ENCODE peak calls at places on chromosomes 16 and 17, in eight cellular contexts. G is NCI-H510A treated with DMSO at 0.1 percent for 48 hours; E is anterior cingulate cortex; H is stimulated activated CD8-positive, alpha-beta memory T cell treated with anti-CD3 and anti-CD28 coated beads, Interleukin-15, amount 100 ng/mL, for 4 hours; P is RPMI8226; I is stimulated activated CD4-positive, alpha-beta T cell treated with anti-CD3 and anti-CD28 coated beads, Interleukin-4, amount 100 ng/mL, for 1 hour; M is left ventricle myocardium inferior; W is astrocyte of the cerebellum. S is an unnamed sample.

GRCh38 chr17:28357901-28358197 is 522 bp upstream of the POLDIP2 start:
- DNase-seq in G (no peak), E (no peak), H (no peak), P (no peak), I (no peak), M (no peak), W (no peak), S (no peak)

GRCh38 chr17:82444941-82445521 is 5.5 kb downstream of the CYBC1 start:
- DNase-seq in G (no peak), E (no peak), H (no peak), P (no peak), I (no peak), M (no peak), W (peak; percentile 16), S (no peak)

GRCh38 chr16:56298948-56299602 is 107.8 kb downstream of the GNAO1 start:
- DNase-seq in G (no peak), E (peak; percentile 92), H (no peak), P (no peak), I (no peak), M (peak; percentile 28), W (no peak), S (no peak)

GRCh38 chr17:28900986-28901726 is 1.7 kb downstream of the DHRS13 start:
- DNase-seq in G (no peak), E (no peak), H (no peak), P (no peak), I (no peak), M (no peak), W (no peak), S (no peak)

GRCh38 chr17:79760197-79760906 is 17.6 kb upstream of the CBX2 start:
- DNase-seq in G (no peak), E (no peak), H (no peak), P (peak; percentile 93), I (no peak), M (no peak), W (no peak), S (no peak)

GRCh38 chr16:77739493-77739892 is 17.2 kb downstream of the NUDT7 start:
- DNase-seq in G (no peak), E (no peak), H (no peak), P (no peak), I (no peak), M (no peak), W (no peak), S (no peak)

GRCh38 chr17:8151120-8151640 is 1.0 kb downstream of the PER1 start:
- DNase-seq in G (peak; percentile 69), E (peak; percentile 90), H (peak; percentile 83), P (peak; percentile 88), I (peak; percentile 87), M (peak; percentile 93), W (peak; percentile 79), S (peak; percentile 87)

GRCh38 chr16:53509906-53510703 is 7.1 kb upstream of the AKTIP start:
- DNase-seq in G (peak; percentile 84), E (peak; percentile 29), H (no peak), P (peak; percentile 58), I (peak; percentile 36), M (peak; percentile 68), W (peak; percentile 50), S (peak; percentile 58)

GRCh38 chr16:14300631-14301149 is 229.6 kb downstream of the MRTFB start:
- DNase-seq in G (peak; percentile 21), E (peak; percentile 51), H (no peak), P (peak; percentile 90), I (peak; percentile 16), M (peak; percentile 63), W (peak; percentile 74), S (peak; percentile 62)

GRCh38 chr17:58328195-58329034 is at the start of gene TSPOAP1:
- DNase-seq in G (no peak), E (peak; percentile 50), H (peak; percentile 76), P (peak; percentile 78), I (peak; percentile 82), M (peak; percentile 19), W (no peak), S (no peak)

GRCh38 chr17:2051388-2052237 is 3.3 kb upstream of the HIC1 start:
- DNase-seq in G (no peak), E (no peak), H (no peak), P (no peak), I (no peak), M (no peak), W (no peak), S (no peak)

GRCh38 chr17:77409282-77410161 is 268.8 kb downstream of the SEC14L1 start:
- DNase-seq in G (no peak), E (peak; percentile 36), H (no peak), P (no peak), I (no peak), M (peak; percentile 79), W (no peak), S (peak; percentile 66)

GRCh38 chr17:61412860-61413653 is 13.4 kb downstream of the TBX2 start:
- DNase-seq in G (peak; percentile 73), E (no peak), H (no peak), P (no peak), I (no peak), M (no peak), W (no peak), S (peak; percentile 16)

GRCh38 chr17:39461113-39461910 is at the start of gene CDK12:
- DNase-seq in G (peak; percentile 98), E (peak; percentile 95), H (peak; percentile 92), P (peak; percentile 99), I (peak; percentile 89), M (peak; percentile 92), W (peak; percentile 98), S (peak; percentile 98)

GRCh38 chr17:71338396-71338795 is 782.4 kb upstream of the SOX9 start:
- DNase-seq in G (no peak), E (no peak), H (no peak), P (peak; percentile 19), I (no peak), M (no peak), W (peak; percentile 9), S (peak; percentile 30)

GRCh38 chr16:51701025-51701424 is 550.0 kb upstream of the SALL1 start:
- DNase-seq in G (no peak), E (no peak), H (no peak), P (no peak), I (no peak), M (no peak), W (no peak), S (no peak)

GRCh38 chr17:46020023-46020735 is 21.1 kb downstream of the STH start:
- DNase-seq in G (no peak), E (no peak), H (peak; percentile 23), P (no peak), I (peak; percentile 41), M (no peak), W (no peak), S (no peak)

GRCh38 chr16:57757326-57757786 is 21.8 kb downstream of the KATNB1 start:
- DNase-seq in G (peak; percentile 69), E (peak; percentile 72), H (peak; percentile 71), P (peak; percentile 90), I (peak; percentile 90), M (peak; percentile 88), W (no peak), S (peak; percentile 94)

GRCh38 chr16:83215417-83216001 is 588.7 kb downstream of the CDH13 start:
- DNase-seq in G (no peak), E (no peak), H (peak; percentile 10), P (peak; percentile 51), I (peak; percentile 38), M (no peak), W (peak; percentile 9), S (peak; percentile 62)

GRCh38 chr16:14302399-14303181 is 231.5 kb downstream of the MRTFB start:
- DNase-seq in G (no peak), E (peak; percentile 37), H (no peak), P (peak; percentile 50), I (peak; percentile 27), M (no peak), W (no peak), S (no peak)

GRCh38 chr16:74448990-74449389 is 27.7 kb upstream of the CLEC18B start:
- DNase-seq in G (no peak), E (no peak), H (no peak), P (no peak), I (no peak), M (peak; percentile 63), W (peak; percentile 62), S (peak; percentile 75)

GRCh38 chr17:67415291-67415690 is 38.2 kb downstream of the PITPNC1 start:
- DNase-seq in G (no peak), E (no peak), H (no peak), P (no peak), I (no peak), M (no peak), W (no peak), S (no peak)

GRCh38 chr17:33469911-33470310 is 176.8 kb upstream of the ASIC2 start:
- DNase-seq in G (no peak), E (no peak), H (no peak), P (no peak), I (no peak), M (no peak), W (peak; percentile 4), S (peak; percentile 19)

GRCh38 chr17:81197409-81197795 is 25.4 kb downstream of the CEP131 start:
- DNase-seq in G (no peak), E (no peak), H (no peak), P (no peak), I (no peak), M (no peak), W (no peak), S (no peak)

GRCh38 chr17:47701603-47702002 is 7.6 kb downstream of the TBKBP1 start:
- DNase-seq in G (no peak), E (no peak), H (no peak), P (no peak), I (no peak), M (no peak), W (no peak), S (no peak)

GRCh38 chr16:1530883-1531637 is 2.4 kb upstream of the TMEM204 start:
- DNase-seq in G (no peak), E (no peak), H (no peak), P (no peak), I (no peak), M (peak; percentile 80), W (no peak), S (no peak)